ENCODE peak calls at places on chromosomes 2 and 18, in four cellular contexts. T, N, U and D are unnamed samples.

GRCh38 chr2:210593166-210593565 is 36.8 kb downstream of the CPS1 start:
- DNase-seq in T (no peak), N (peak; percentile 25), U (no peak), D (no peak)

GRCh38 chr2:27681844-27682243 is 18.2 kb downstream of the SLC4A1AP start:
- DNase-seq in T (peak; percentile 29), N (peak; percentile 76), U (no peak), D (no peak)

GRCh38 chr2:108621087-108621559 is 86.9 kb downstream of the LIMS1 start:
- DNase-seq in T (no peak), N (peak; percentile 13), U (no peak), D (no peak)

GRCh38 chr18:61710082-61710620 is 182.7 kb downstream of the RNF152 start:
- DNase-seq in T (no peak), N (no peak), U (no peak), D (no peak)

GRCh38 chr2:99974275-99974674 is 168.1 kb downstream of the AFF3 start:
- DNase-seq in T (no peak), N (peak; percentile 67), U (no peak), D (no peak)

GRCh38 chr2:110105608-110106467 is 9.8 kb downstream of the MALL start:
- DNase-seq in T (peak; percentile 17), N (peak; percentile 78), U (no peak), D (no peak)

GRCh38 chr18:34738173-34738894 is 28.2 kb downstream of the DTNA start:
- DNase-seq in T (no peak), N (peak; percentile 18), U (peak; percentile 13), D (no peak)

GRCh38 chr18:2570772-2571199 is 519 bp downstream of the METTL4 start:
- DNase-seq in T (peak; percentile 83), N (peak; percentile 78), U (peak; percentile 17), D (no peak)

GRCh38 chr2:145961846-145962245 is 1441.9 kb upstream of the ZEB2 start:
- DNase-seq in T (peak; percentile 2), N (peak; percentile 31), U (no peak), D (no peak)

GRCh38 chr2:71655498-71655897 is 202.1 kb downstream of the DYSF start:
- DNase-seq in T (no peak), N (no peak), U (no peak), D (no peak)

GRCh38 chr2:26043862-26044736 is 10.2 kb downstream of the RAB10 start:
- DNase-seq in T (no peak), N (peak; percentile 56), U (no peak), D (no peak)

GRCh38 chr2:204691911-204692510 is 146.7 kb downstream of the PARD3B start:
- DNase-seq in T (peak; percentile 47), N (peak; percentile 86), U (peak; percentile 32), D (peak; percentile 90)